ENCODE peak calls at places on chromosomes 2 and 18, in five cellular contexts. R is fibroblast of lung, B is coronary artery, N is IMR-90, E is A549. S is an unnamed sample.

GRCh38 chr2:94960266-94960665 is 65.2 kb upstream of the MAL start:
- DNase-seq in R (no peak), B (no peak), N (no peak), E (no peak), S (no peak)

GRCh38 chr18:56329536-56329935 is 308.9 kb downstream of the TXNL1 start:
- DNase-seq in R (no peak), B (no peak), N (no peak), E (no peak), S (no peak)

GRCh38 chr2:71071681-71072398 is 3.4 kb downstream of the NAGK start:
- DNase-seq in R (no peak), B (no peak), N (no peak), E (no peak), S (peak; percentile 11)

GRCh38 chr2:2662037-2662846 is 331.2 kb upstream of the MYT1L start:
- DNase-seq in R (peak; percentile 2), B (no peak), N (peak; percentile 7), E (no peak), S (no peak)

GRCh38 chr2:31729442-31730092 is 148.8 kb upstream of the SRD5A2 start:
- DNase-seq in R (peak; percentile 5), B (no peak), N (peak; percentile 35), E (peak; percentile 13), S (peak; percentile 5)

GRCh38 chr2:120885311-120885710 is 149.6 kb downstream of the GLI2 start:
- DNase-seq in R (no peak), B (no peak), N (no peak), E (no peak), S (no peak)

GRCh38 chr2:41937464-41937861 is 110.4 kb upstream of the PKDCC start:
- DNase-seq in R (no peak), B (no peak), N (peak; percentile 41), E (no peak), S (no peak)

GRCh38 chr18:48885266-48885950 is 65.4 kb downstream of the SMAD7 start:
- DNase-seq in R (no peak), B (peak; percentile 71), N (no peak), E (no peak), S (peak; percentile 62)

GRCh38 chr2:66560683-66561082 is 125.8 kb downstream of the MEIS1 start:
- DNase-seq in R (no peak), B (no peak), N (no peak), E (no peak), S (no peak)

GRCh38 chr2:133086176-133086575 is 416.2 kb upstream of the LYPD1 start:
- DNase-seq in R (no peak), B (no peak), N (no peak), E (no peak), S (no peak)

GRCh38 chr2:142294225-142294624 is 163.4 kb upstream of the LRP1B start:
- DNase-seq in R (no peak), B (no peak), N (no peak), E (no peak), S (no peak)

GRCh38 chr2:42929985-42930581 is 137.7 kb upstream of the HAAO start:
- DNase-seq in R (peak; percentile 86), B (no peak), N (peak; percentile 82), E (no peak), S (peak; percentile 89)

GRCh38 chr2:10039658-10040410 is 3.5 kb upstream of the KLF11 start:
- DNase-seq in R (no peak), B (no peak), N (no peak), E (no peak), S (no peak)
- H3K4me3 ChIP-seq in R (no peak overlapping the region), B (no peak overlapping the region), N (no peak overlapping the region), E (no peak overlapping the region), S (no peak overlapping the region)

GRCh38 chr2:25257931-25258771 is 83.6 kb downstream of the DNMT3A start:
- DNase-seq in R (no peak), B (no peak), N (no peak), E (no peak), S (no peak)
- TF ChIP-seq CTCF in R (no peak), B (no peak), N (no peak), E (no peak), S (no peak)

DNA sequence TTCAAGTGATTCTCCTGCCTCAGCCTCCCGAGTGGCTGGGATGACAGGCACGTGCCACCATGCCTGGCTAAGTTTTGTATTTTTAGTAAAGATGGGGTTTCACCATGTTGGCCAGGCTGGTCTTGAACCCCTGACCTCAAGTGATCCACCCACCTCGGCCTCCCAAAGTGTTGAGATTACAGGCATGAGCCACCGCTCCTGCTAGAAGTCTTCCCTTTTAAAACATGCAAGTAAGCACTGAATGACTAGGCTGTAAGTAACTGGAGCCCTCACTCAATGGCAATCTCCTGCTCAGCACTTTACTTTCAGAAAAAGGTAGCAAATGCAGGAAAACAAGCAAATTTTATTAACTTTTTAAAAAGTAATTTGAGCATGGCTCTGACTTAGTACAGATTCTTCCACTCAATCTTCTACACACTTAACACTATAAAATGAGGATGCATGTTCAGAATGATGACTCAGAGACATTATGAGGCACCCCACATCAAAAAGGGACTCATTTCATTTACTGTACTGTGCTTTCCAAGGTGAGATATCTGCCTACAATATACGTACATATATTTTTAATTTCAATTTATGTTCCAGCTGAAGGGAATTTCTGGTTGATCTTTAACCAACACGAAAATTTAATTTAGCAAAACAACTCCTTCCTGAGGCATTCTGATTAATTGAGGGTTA is 6.6 kb upstream of the NCK2 start:
- DNase-seq in R (no peak), B (no peak), N (no peak), E (no peak), S (no peak)
- H3K4me3 ChIP-seq in R (no peak overlapping the region), B (no peak overlapping the region), N (no peak overlapping the region), E (no peak overlapping the region), S (no peak overlapping the region)

GRCh38 chr2:106974891-106975290 is 88.9 kb upstream of the ST6GAL2 start:
- DNase-seq in R (no peak), B (no peak), N (no peak), E (no peak), S (no peak)

GRCh38 chr2:106972782-106973181 is 86.8 kb upstream of the ST6GAL2 start:
- DNase-seq in R (no peak), B (no peak), N (no peak), E (no peak), S (no peak)

GRCh38 chr2:106975641-106976040 is 89.7 kb upstream of the ST6GAL2 start:
- DNase-seq in R (no peak), B (no peak), N (no peak), E (no peak), S (no peak)

GRCh38 chr2:106969777-106970176 is 83.8 kb upstream of the ST6GAL2 start:
- DNase-seq in R (no peak), B (no peak), N (no peak), E (no peak), S (no peak)

GRCh38 chr2:106970471-106971261 is 84.7 kb upstream of the ST6GAL2 start:
- DNase-seq in R (peak; percentile 45), B (no peak), N (peak; percentile 40), E (peak; percentile 10), S (peak; percentile 45)
- TF ChIP-seq CTCF in R (no peak), B (no peak), N (no peak), E (no peak), S (no peak)

GRCh38 chr2:189580267-189580661 is 322 bp downstream of the SLC40A1 start:
- DNase-seq in R (peak; percentile 26), B (no peak), N (no peak), E (peak; percentile 17), S (no peak)

GRCh38 chr2:189577108-189577507 is 3.5 kb downstream of the SLC40A1 start:
- DNase-seq in R (no peak), B (no peak), N (no peak), E (no peak), S (no peak)

GRCh38 chr2:189579585-189579984 is 1.0 kb downstream of the SLC40A1 start:
- DNase-seq in R (peak; percentile 76), B (no peak), N (peak; percentile 20), E (no peak), S (peak; percentile 67)

GRCh38 chr2:189576361-189576760 is 4.2 kb downstream of the SLC40A1 start:
- DNase-seq in R (no peak), B (no peak), N (no peak), E (no peak), S (no peak)

DNA sequence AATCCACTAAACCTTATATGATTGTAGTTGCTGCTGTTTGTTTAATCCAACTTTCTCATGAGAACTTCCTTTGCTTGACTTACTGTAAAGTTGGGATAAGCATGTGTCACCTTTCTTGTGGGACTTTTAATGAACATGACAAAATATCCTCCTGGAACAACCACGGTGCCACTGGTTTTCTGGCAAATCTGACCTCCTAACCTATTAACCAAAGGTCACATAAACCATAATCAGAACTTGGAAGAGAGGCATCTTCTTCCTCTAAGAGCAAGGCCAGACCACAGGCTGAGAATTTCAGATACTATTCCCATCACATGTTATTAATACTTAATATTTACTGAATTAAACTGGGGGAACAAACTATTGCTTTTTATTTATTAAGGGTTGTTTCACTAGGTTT is 2.3 kb downstream of the SLC40A1 start:
- DNase-seq in R (no peak), B (no peak), N (no peak), E (no peak), S (no peak)
- H3K4me3 ChIP-seq in R (no peak overlapping the region), B (peak overlapping the region; percentile 75), N (no peak overlapping the region), E (no peak overlapping the region), S (peak overlapping the region; percentile 65)

DNA sequence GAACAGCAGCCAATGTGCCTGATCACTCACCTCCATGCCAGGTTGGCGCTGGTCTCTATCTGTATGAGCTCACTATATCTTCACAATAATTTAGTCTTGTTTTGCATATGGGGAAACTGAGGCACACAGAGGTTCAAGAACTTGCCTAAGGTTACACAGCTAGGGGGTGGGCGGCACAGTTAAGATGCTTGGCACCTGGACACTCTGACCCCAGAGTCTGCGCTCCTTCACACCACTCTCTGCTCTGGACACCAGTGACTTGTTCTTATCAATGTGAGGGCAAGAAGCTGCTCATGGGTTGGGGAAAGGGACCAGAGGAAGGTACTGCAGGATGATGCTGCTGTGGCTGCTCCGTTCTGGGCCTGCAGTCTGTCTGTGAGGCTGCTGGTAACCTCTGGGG is 27.1 kb downstream of the FBLN7 start:
- DNase-seq in R (no peak), B (peak; percentile 43), N (no peak), E (no peak), S (no peak)
- TF ChIP-seq CTCF in R (no peak), B (no peak), N (no peak), E (no peak), S (no peak)

S was measured in fibroblast of villous mesenchyme.